ENCODE peak calls at places on chromosomes 13 and 19, in six cellular contexts. W is tibial artery; H is keratinocyte; T is CD8-positive, alpha-beta T cell; A is PC-9; V is uterus. P is an unnamed sample.

GRCh38 chr19:28868836-28869235 is 344.1 kb downstream of the UQCRFS1 start:
- DNase-seq in W (no peak), H (no peak), T (no peak), A (no peak), V (no peak), P (no peak)

GRCh38 chr13:102484329-102484728 is 82.5 kb upstream of the FGF14 start:
- DNase-seq in W (no peak), H (no peak), T (no peak), A (no peak), V (no peak), P (no peak)

GRCh38 chr19:5718579-5719273 is 1.2 kb downstream of the LONP1 start:
- DNase-seq in W (no peak), H (peak; percentile 50), T (no peak), A (peak; percentile 39), V (no peak), P (peak; percentile 72)

GRCh38 chr19:48415869-48416268 is 22.4 kb downstream of the GRIN2D start:
- DNase-seq in W (no peak), H (no peak), T (no peak), A (no peak), V (no peak), P (no peak)

GRCh38 chr13:48504606-48505369 is 28.1 kb downstream of the RCBTB2 start:
- DNase-seq in W (no peak), H (peak; percentile 17), T (no peak), A (no peak), V (no peak), P (no peak)

GRCh38 chr13:24683370-24683769 is 3.2 kb downstream of the ATP12A start:
- DNase-seq in W (no peak), H (no peak), T (no peak), A (no peak), V (no peak), P (no peak)

GRCh38 chr19:35846038-35846668 is 6.2 kb downstream of the NPHS1 start:
- DNase-seq in W (no peak), H (no peak), T (no peak), A (no peak), V (no peak), P (no peak)

GRCh38 chr19:5166262-5166661 is 174.3 kb downstream of the PTPRS start:
- DNase-seq in W (no peak), H (no peak), T (no peak), A (peak; percentile 19), V (no peak), P (no peak)

GRCh38 chr13:67736646-67737420 is 506.7 kb upstream of the PCDH9 start:
- DNase-seq in W (no peak), H (no peak), T (no peak), A (no peak), V (no peak), P (no peak)

GRCh38 chr19:16461630-16462051 is 10.1 kb downstream of the EPS15L1 start:
- DNase-seq in W (no peak), H (no peak), T (no peak), A (no peak), V (no peak), P (no peak)

GRCh38 chr13:92514420-92515125 is 712.0 kb upstream of the GPC6 start:
- DNase-seq in W (no peak), H (no peak), T (no peak), A (no peak), V (no peak), P (no peak)

GRCh38 chr19:13718733-13719132 is 45.6 kb upstream of the MRI1 start:
- DNase-seq in W (no peak), H (no peak), T (no peak), A (peak; percentile 18), V (peak; percentile 17), P (no peak)

GRCh38 chr19:17172624-17173345 is 42.4 kb upstream of the USE1 start:
- DNase-seq in W (no peak), H (no peak), T (no peak), A (peak; percentile 19), V (no peak), P (no peak)

GRCh38 chr13:35260316-35260715 is 216.2 kb downstream of the MAB21L1 start:
- DNase-seq in W (no peak), H (no peak), T (no peak), A (no peak), V (no peak), P (no peak)

GRCh38 chr19:55034751-55035150 is 3.3 kb downstream of the GP6 start:
- DNase-seq in W (no peak), H (no peak), T (no peak), A (no peak), V (no peak), P (no peak)

GRCh38 chr19:13846533-13847032 is 30.4 kb upstream of the NANOS3 start:
- DNase-seq in W (peak; percentile 87), H (no peak), T (peak; percentile 92), A (peak; percentile 97), V (peak; percentile 80), P (peak; percentile 99)

GRCh38 chr19:31578326-31578725 is 229.1 kb upstream of the TSHZ3 start:
- DNase-seq in W (no peak), H (no peak), T (no peak), A (no peak), V (no peak), P (peak; percentile 13)

GRCh38 chr13:51453308-51453958 is 597 bp upstream of the INTS6 start:
- DNase-seq in W (peak; percentile 83), H (no peak), T (peak; percentile 74), A (peak; percentile 85), V (peak; percentile 87), P (peak; percentile 75)

GRCh38 chr13:113297370-113297871 is 382 bp downstream of the LAMP1 start:
- DNase-seq in W (no peak), H (no peak), T (peak; percentile 28), A (no peak), V (no peak), P (peak; percentile 22)

GRCh38 chr13:85266331-85266730 is 532.9 kb downstream of the SLITRK6 start:
- DNase-seq in W (no peak), H (no peak), T (no peak), A (peak; percentile 12), V (no peak), P (no peak)

GRCh38 chr13:20231839-20232555 is at the start of gene GJB6:
- DNase-seq in W (no peak), H (no peak), T (no peak), A (no peak), V (no peak), P (no peak)

DNA sequence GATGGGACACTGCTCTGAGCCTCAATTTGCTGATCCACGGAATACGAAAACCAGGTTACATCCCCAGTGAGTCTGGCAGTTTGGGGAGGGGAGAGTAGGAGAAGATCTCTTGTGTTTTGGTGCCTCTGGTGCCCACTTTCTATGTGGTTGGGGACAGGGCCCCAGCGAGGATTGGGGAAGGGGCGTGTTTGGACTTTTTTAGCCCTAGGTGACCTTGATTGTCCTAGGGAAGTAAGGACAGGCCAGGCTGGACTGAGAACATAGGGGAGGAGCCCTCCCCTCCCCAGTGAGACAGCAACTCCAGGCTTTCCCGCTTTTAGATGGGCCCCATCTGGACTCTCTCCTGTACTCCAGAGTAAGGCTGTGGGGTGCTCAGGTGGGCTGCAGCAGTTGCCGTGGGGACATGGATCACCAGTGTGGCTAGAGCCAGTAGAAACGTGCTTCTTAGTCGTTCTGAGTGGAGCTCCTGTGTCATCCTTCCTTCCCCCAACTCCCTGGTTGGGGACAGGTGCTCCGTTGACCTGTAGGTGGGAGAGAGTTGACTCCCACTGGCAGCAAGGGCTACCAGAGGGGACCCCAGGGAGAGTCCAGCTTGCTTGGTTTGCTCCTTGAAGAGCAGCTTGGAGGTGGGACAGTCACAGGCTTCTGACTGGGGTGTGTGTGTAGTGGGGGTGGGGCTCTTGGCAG is 4.3 kb downstream of the EGLN2 start:
- DNase-seq in W (no peak), H (no peak), T (no peak), A (no peak), V (no peak), P (no peak)
- H3K27ac ChIP-seq in W (peak overlapping the region; percentile 97), H (no peak overlapping the region), T (peak overlapping the region; percentile 66), A (no peak overlapping the region), V (peak overlapping the region; percentile 94), P (no peak overlapping the region)

DNA sequence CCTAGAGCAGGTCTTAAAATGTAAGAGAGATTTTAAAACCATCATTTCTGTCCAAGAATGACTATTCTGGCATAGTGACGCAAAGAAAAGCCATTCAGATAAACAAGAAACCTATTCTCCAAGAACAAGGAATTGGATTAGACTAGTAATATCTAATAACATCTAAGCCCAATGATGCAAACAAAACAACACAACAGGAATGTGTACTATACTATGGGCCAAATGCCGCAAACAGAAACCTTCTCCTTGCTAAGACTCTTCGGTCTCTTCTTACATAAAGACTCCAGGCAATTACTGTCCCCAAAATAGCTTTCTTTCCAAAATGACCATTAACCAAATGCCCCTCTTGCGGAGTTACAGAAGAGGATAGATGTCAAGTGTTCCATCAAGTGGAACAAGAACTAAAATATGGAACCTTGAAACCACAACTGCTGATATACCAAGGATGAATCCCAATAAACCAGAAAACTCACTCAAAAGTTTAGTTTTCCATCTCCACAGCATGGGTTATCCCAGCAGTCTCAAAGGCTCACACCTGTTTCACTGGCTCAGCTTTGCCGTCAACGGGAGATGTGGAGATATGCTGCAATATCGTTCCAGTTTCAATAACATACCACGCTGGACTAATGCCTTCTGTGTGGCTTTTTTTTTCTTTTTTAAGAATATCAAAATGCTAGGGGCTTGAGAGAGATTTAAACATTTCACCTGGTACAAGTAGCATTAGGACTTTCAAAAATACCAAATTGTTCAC is 76.2 kb downstream of the FOXO1 start:
- DNase-seq in W (no peak), H (no peak), T (no peak), A (no peak), V (no peak), P (no peak)
- H3K27ac ChIP-seq in W (peak overlapping the region; percentile 43), H (peak overlapping the region; percentile 39), T (no peak overlapping the region), A (no peak overlapping the region), V (peak overlapping the region; percentile 63), P (no peak overlapping the region)

DNA sequence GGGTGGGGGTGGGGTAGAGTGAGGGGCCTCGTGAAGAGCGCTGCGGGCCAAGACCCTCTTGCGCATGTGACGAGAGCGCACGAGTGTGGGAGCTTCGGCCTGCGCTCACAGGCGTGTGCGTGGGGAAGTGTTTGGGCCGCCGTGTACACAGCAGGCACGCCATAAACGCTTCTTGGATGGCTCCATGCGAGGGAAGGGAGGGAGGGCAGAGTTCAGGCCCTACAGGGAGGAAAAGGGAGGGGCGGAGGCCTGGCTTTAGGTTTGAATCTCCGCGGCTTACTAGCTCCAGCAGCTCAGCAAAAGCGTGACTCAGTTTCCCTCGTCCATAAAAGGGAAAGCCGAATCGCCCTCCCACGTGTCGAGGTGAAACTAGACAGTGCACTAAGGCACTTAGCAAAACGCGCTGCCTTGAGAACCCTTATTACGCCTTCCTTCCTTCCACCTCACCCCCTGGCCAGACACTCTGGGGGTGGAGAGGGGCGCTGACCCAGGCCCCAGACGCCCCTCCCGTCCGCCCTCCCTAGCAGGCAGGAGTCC is 12.5 kb downstream of the GADD45B start:
- DNase-seq in W (no peak), H (no peak), T (no peak), A (no peak), V (no peak), P (no peak)
- H3K27ac ChIP-seq in W (peak overlapping the region; percentile 64), H (no peak overlapping the region), T (no peak overlapping the region), A (no peak overlapping the region), V (no peak overlapping the region), P (no peak overlapping the region)

GRCh38 chr13:46160474-46161066 is 21.4 kb downstream of the LCP1 start:
- DNase-seq in W (no peak), H (no peak), T (no peak), A (no peak), V (no peak), P (peak; percentile 37)

GRCh38 chr13:46158222-46158621 is 23.8 kb downstream of the LCP1 start:
- DNase-seq in W (no peak), H (no peak), T (no peak), A (no peak), V (no peak), P (no peak)

GRCh38 chr13:46154136-46154854 is 27.7 kb downstream of the LCP1 start:
- DNase-seq in W (no peak), H (no peak), T (no peak), A (no peak), V (no peak), P (no peak)

GRCh38 chr13:46160065-46160464 is 21.9 kb downstream of the LCP1 start:
- DNase-seq in W (no peak), H (no peak), T (no peak), A (no peak), V (no peak), P (no peak)

GRCh38 chr13:46158983-46159382 is 23.0 kb downstream of the LCP1 start:
- DNase-seq in W (no peak), H (no peak), T (no peak), A (no peak), V (no peak), P (no peak)
- H3K27ac ChIP-seq in W (no peak overlapping the region), H (no peak overlapping the region), T (no peak overlapping the region), A (no peak overlapping the region), V (no peak overlapping the region), P (no peak overlapping the region)